ENCODE peak calls at places on chromosomes 13 and 19, in seven cellular contexts. T is CD8-positive, alpha-beta memory T cell; N is glutamatergic neuron; W is OCI-LY7; Z is naive thymus-derived CD4-positive, alpha-beta T cell; B is stimulated activated CD4-positive, alpha-beta T cell treated with anti-CD3 and anti-CD28 coated beads, Interleukin-2, amount 100 ng/mL, for 48 hours; G is MV-4-11. K is an unnamed sample.

GRCh38 chr13:45875951-45876350 is 24.4 kb upstream of the SIAH3 start:
- DNase-seq in T (no peak), N (no peak), W (no peak), Z (no peak), B (no peak), G (no peak), K (no peak)

GRCh38 chr13:62137629-62138405 is 722.2 kb upstream of the PCDH20 start:
- DNase-seq in T (no peak), N (peak; percentile 45), W (no peak), Z (no peak), B (no peak), G (no peak), K (no peak)

GRCh38 chr19:19514215-19514633 is 1.1 kb downstream of the TSSK6 start:
- DNase-seq in T (no peak), N (no peak), W (no peak), Z (no peak), B (no peak), G (no peak), K (peak; percentile 49)

GRCh38 chr19:16338470-16339360 is 14.1 kb downstream of the KLF2 start:
- DNase-seq in T (peak; percentile 48), N (no peak), W (peak; percentile 30), Z (peak; percentile 68), B (peak; percentile 55), G (peak; percentile 92), K (no peak)

GRCh38 chr19:2582984-2583956 is 107.3 kb downstream of the GADD45B start:
- DNase-seq in T (no peak), N (no peak), W (peak; percentile 28), Z (no peak), B (no peak), G (no peak), K (no peak)

GRCh38 chr13:91601273-91601672 is 202.9 kb downstream of the GPC5 start:
- DNase-seq in T (no peak), N (no peak), W (no peak), Z (no peak), B (no peak), G (no peak), K (no peak)

GRCh38 chr13:102825921-102826706 is 19.7 kb upstream of the ERCC5 start:
- DNase-seq in T (no peak), N (no peak), W (no peak), Z (no peak), B (no peak), G (no peak), K (no peak)

GRCh38 chr19:4624733-4625362 is 14.5 kb upstream of the TNFAIP8L1 start:
- DNase-seq in T (no peak), N (no peak), W (no peak), Z (no peak), B (no peak), G (peak; percentile 56), K (no peak)

GRCh38 chr19:16069813-16070365 is 6.4 kb upstream of the TPM4 start:
- DNase-seq in T (no peak), N (no peak), W (no peak), Z (no peak), B (no peak), G (no peak), K (no peak)

GRCh38 chr13:24008679-24009078 is 111.4 kb upstream of the C1QTNF9B start:
- DNase-seq in T (no peak), N (no peak), W (no peak), Z (no peak), B (no peak), G (no peak), K (no peak)

GRCh38 chr19:7257148-7258041 is 36.8 kb downstream of the INSR start:
- DNase-seq in T (no peak), N (no peak), W (no peak), Z (no peak), B (no peak), G (no peak), K (peak; percentile 32)

GRCh38 chr19:33804021-33804799 is 7.5 kb downstream of the KCTD15 start:
- DNase-seq in T (no peak), N (no peak), W (no peak), Z (no peak), B (no peak), G (no peak), K (no peak)

GRCh38 chr13:39038569-39038898 is 278 bp downstream of the NHLRC3 start:
- DNase-seq in T (peak; percentile 38), N (no peak), W (peak; percentile 66), Z (peak; percentile 61), B (peak; percentile 58), G (no peak), K (peak; percentile 36)

GRCh38 chr13:89375839-89376238 is 1704.7 kb downstream of the SLITRK5 start:
- DNase-seq in T (no peak), N (no peak), W (no peak), Z (no peak), B (no peak), G (no peak), K (no peak)

GRCh38 chr13:114067381-114067885 is 65.0 kb downstream of the RASA3 start:
- DNase-seq in T (no peak), N (no peak), W (peak; percentile 22), Z (peak; percentile 46), B (no peak), G (peak; percentile 98), K (no peak)

GRCh38 chr19:50252111-50252886 is 48.9 kb downstream of the MYH14 start:
- DNase-seq in T (no peak), N (no peak), W (peak; percentile 41), Z (peak; percentile 32), B (peak; percentile 59), G (no peak), K (no peak)

GRCh38 chr19:5587661-5588060 is 19.9 kb upstream of the TINCR start:
- DNase-seq in T (no peak), N (no peak), W (no peak), Z (no peak), B (no peak), G (no peak), K (no peak)

GRCh38 chr19:43560687-43561086 is 14.6 kb downstream of the XRCC1 start:
- DNase-seq in T (no peak), N (peak; percentile 39), W (no peak), Z (no peak), B (no peak), G (peak; percentile 37), K (no peak)

GRCh38 chr19:13849991-13850909 is 26.7 kb upstream of the NANOS3 start:
- DNase-seq in T (peak; percentile 57), N (peak; percentile 80), W (no peak), Z (peak; percentile 80), B (peak; percentile 75), G (peak; percentile 56), K (peak; percentile 78)

GRCh38 chr19:5364674-5365073 is 24.1 kb upstream of the PTPRS start:
- DNase-seq in T (no peak), N (peak; percentile 41), W (no peak), Z (no peak), B (no peak), G (no peak), K (no peak)

K was measured in lung.